ENCODE peak calls at places on chromosomes 1 and 21, in six cellular contexts. K is CD4-positive, CD25-positive, alpha-beta regulatory T cell; E is spleen; Z is upper lobe of right lung; U is substantia nigra; O is OCI-LY7. P is an unnamed sample.

GRCh38 chr1:239755513-239755912 is 336.2 kb upstream of the FMN2 start:
- DNase-seq in K (no peak), E (no peak), Z (no peak), U (no peak), O (no peak), P (no peak)

GRCh38 chr21:43703068-43703880 is 15.7 kb upstream of the PDXK start:
- DNase-seq in K (no peak), E (peak; percentile 85), Z (no peak), U (no peak), O (no peak), P (no peak)

GRCh38 chr1:229430761-229431269 is 3.1 kb downstream of the ACTA1 start:
- DNase-seq in K (peak; percentile 29), E (no peak), Z (peak; percentile 74), U (no peak), O (no peak), P (no peak)

GRCh38 chr1:208238710-208239517 is 5.3 kb downstream of the PLXNA2 start:
- DNase-seq in K (peak; percentile 8), E (no peak), Z (no peak), U (no peak), O (peak; percentile 23), P (no peak)

GRCh38 chr1:35030338-35031102 is 1.2 kb downstream of the ZMYM6 start:
- DNase-seq in K (no peak), E (no peak), Z (no peak), U (no peak), O (peak; percentile 22), P (no peak)

GRCh38 chr1:43337588-43337987 is at the start of gene MPL:
- DNase-seq in K (no peak), E (no peak), Z (peak; percentile 58), U (no peak), O (no peak), P (no peak)

GRCh38 chr21:30717105-30717504 is 1.5 kb downstream of the KRTAP21-3 start:
- DNase-seq in K (no peak), E (no peak), Z (no peak), U (no peak), O (no peak), P (no peak)

GRCh38 chr1:14010431-14010830 is 310.4 kb downstream of the PRDM2 start:
- DNase-seq in K (no peak), E (no peak), Z (no peak), U (no peak), O (no peak), P (no peak)

DNA sequence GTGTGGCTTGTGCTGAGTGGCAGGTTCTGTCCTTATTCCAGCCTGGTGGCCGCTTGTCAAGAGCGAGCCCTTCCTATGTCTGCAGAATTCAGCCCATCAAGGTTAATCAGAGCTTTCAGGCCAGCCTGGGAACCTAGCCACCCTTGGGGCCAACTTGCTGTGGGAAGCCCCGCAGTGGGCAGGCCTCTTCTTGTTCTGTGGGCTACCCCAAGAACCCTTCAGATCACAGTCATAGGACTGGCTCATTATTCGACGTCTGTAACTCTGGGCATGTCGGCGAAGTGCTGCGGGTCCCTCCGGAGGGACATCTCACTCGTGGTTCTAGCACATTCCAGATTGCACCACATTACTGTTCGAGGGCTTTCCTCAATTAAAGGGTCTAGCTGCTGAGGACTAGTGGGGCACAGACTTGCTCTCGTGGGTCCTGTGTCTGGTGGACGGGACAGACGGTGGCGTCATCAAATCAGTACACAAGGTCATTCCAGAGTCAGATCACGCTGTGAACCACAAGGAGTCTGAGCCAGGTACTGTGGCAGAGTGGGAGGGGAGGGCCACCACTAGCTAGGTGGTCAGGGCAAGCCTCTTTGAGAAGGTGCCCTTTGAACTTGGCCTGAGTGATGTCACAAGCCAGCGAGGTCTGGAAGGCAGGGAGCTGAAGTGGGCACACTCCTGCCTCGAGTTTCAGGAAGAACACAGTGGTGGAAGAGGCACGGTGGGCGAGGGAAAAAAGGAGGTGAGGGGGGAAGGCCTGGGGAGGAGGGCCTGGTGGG is 20.3 kb upstream of the TNFRSF1B start:
- DNase-seq in K (no peak), E (no peak), Z (no peak), U (no peak), O (no peak), P (no peak)
- H3K27ac ChIP-seq in K (peak overlapping the region; percentile 56), E (peak overlapping the region; percentile 34), Z (peak overlapping the region; percentile 51), U (no peak overlapping the region), O (no peak overlapping the region), P (peak overlapping the region; percentile 33)

GRCh38 chr1:9397984-9398526 is 105.4 kb downstream of the SPSB1 start:
- DNase-seq in K (no peak), E (no peak), Z (no peak), U (no peak), O (no peak), P (no peak)

GRCh38 chr1:9400425-9401079 is 107.9 kb downstream of the SPSB1 start:
- DNase-seq in K (no peak), E (no peak), Z (no peak), U (no peak), O (peak; percentile 44), P (no peak)

GRCh38 chr1:9402256-9402616 is 109.5 kb downstream of the SPSB1 start:
- DNase-seq in K (no peak), E (no peak), Z (no peak), U (no peak), O (no peak), P (no peak)

GRCh38 chr1:9401080-9401453 is 108.4 kb downstream of the SPSB1 start:
- DNase-seq in K (no peak), E (no peak), Z (no peak), U (no peak), O (no peak), P (no peak)

GRCh38 chr1:9399510-9400424 is 107.1 kb downstream of the SPSB1 start:
- DNase-seq in K (no peak), E (no peak), Z (no peak), U (no peak), O (peak; percentile 46), P (no peak)
- H3K27ac ChIP-seq in K (no peak overlapping the region), E (no peak overlapping the region), Z (peak overlapping the region; percentile 51), U (peak overlapping the region; percentile 92), O (no peak overlapping the region), P (no peak overlapping the region)

DNA sequence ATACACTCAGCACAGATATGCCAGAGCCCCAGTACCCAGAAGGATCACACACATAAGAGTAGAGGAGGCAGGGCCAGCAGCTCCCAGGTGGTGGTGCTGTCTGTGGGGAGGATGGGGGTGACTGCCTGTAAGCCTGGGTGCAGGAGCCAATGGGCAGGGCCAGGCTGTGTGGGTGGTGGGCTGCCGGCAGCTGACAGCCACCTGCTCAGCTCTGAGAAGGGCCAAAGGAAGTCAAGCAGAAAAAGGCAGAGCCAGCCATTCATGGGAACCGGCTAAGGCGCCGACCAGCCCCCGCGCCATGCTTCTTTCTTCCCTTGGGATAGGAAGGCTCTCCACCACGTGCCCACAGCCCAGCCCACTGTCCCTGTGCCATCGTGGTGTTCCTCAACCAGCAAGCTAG is 14.1 kb downstream of the PIK3C2B start:
- DNase-seq in K (no peak), E (peak; percentile 84), Z (no peak), U (no peak), O (peak; percentile 84), P (no peak)
- H3K27ac ChIP-seq in K (no peak overlapping the region), E (no peak overlapping the region), Z (no peak overlapping the region), U (peak overlapping the region; percentile 99), O (peak overlapping the region; percentile 87), P (no peak overlapping the region)

GRCh38 chr1:189983156-189983555 is 494.5 kb downstream of the BRINP3 start:
- DNase-seq in K (no peak), E (no peak), Z (no peak), U (no peak), O (no peak), P (no peak)

GRCh38 chr1:189987509-189987908 is 490.2 kb downstream of the BRINP3 start:
- DNase-seq in K (no peak), E (no peak), Z (no peak), U (no peak), O (no peak), P (no peak)

DNA sequence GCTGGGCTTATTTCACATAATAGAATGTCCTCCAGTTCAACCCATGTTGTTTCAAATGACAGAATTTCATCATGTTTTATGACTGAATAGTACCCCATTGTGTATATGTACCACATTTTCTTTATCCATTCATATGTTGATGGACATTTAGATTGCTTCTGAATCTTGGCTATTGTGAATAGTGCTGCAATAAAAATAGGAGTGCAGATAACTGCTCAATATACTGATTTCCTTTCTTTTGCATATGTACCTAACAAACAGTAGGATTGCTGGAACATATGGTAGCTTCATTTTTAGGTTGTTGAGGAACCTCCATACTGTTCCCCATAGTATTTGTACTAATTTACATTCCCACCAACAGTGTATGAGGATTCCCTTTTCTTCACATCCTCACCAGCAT is 491.1 kb downstream of the BRINP3 start:
- DNase-seq in K (no peak), E (no peak), Z (no peak), U (no peak), O (no peak), P (no peak)
- H3K27ac ChIP-seq in K (no peak overlapping the region), E (no peak overlapping the region), Z (no peak overlapping the region), U (no peak overlapping the region), O (no peak overlapping the region), P (no peak overlapping the region)

P was measured in CD4-positive, alpha-beta T cell.